ENCODE peak calls at places on chromosomes 7 and 10, in nine cellular contexts. G is breast epithelium, E is astrocyte, W is neural progenitor cell, R is kidney epithelial cell, Z is H1, H is psoas muscle, Q is DND-41, I is left ventricle myocardium inferior. S is an unnamed sample. For H3K36me3, the result is how much of the 10 kb centered on the place peaks cover.

GRCh38 chr7:2520131-2520807 is 695 bp downstream of the LFNG start:
- DNase-seq in G (no peak), E (no peak), W (peak), R (no peak), Z (no peak), H (peak), Q (no peak), I (no peak), S (no peak)

GRCh38 chr10:124562425-124563060 is 100.9 kb downstream of the LHPP start:
- DNase-seq in G (no peak), E (no peak), W (no peak), R (no peak), Z (no peak), H (peak), Q (no peak), I (no peak), S (no peak)

GRCh38 chr7:151671514-151671913 is 151.8 kb upstream of the RHEB start:
- DNase-seq in G (peak), E (peak), W (no peak), R (no peak), Z (no peak), H (no peak), Q (no peak), I (no peak), S (no peak)

GRCh38 chr10:22742678-22743077 is 28.3 kb upstream of the PIP4K2A start:
- DNase-seq in G (no peak), E (no peak), W (no peak), R (no peak), Z (no peak), H (no peak), Q (no peak), I (no peak), S (peak)

GRCh38 chr7:5406957-5407930 is 16.4 kb downstream of the TNRC18 start:
- DNase-seq in G (no peak), E (no peak), W (peak), R (no peak), Z (peak), H (no peak), Q (no peak), I (no peak), S (no peak)

GRCh38 chr10:72276421-72277339 is 3.0 kb downstream of the DDIT4 start:
- DNase-seq in G (peak), E (no peak), W (no peak), R (no peak), Z (no peak), H (peak), Q (no peak), I (no peak), S (no peak)

GRCh38 chr10:104441601-104442000 is 88.0 kb downstream of the CFAP58 start:
- DNase-seq in G (no peak), E (peak), W (no peak), R (peak), Z (no peak), H (no peak), Q (no peak), I (no peak), S (no peak)

GRCh38 chr10:35005868-35006267 is 84.3 kb downstream of the CUL2 start:
- DNase-seq in G (no peak), E (peak), W (no peak), R (peak), Z (no peak), H (no peak), Q (no peak), I (no peak), S (no peak)

GRCh38 chr10:31830887-31831286 is 97.7 kb downstream of the ARHGAP12 start:
- DNase-seq in G (no peak), E (peak), W (no peak), R (no peak), Z (no peak), H (no peak), Q (no peak), I (no peak), S (no peak)

GRCh38 chr10:125159932-125160855 is at the start of gene CTBP2:
- DNase-seq in G (peak), E (no peak), W (peak), R (no peak), Z (peak), H (peak), Q (peak), I (peak), S (no peak)

GRCh38 chr10:61978965-61979364 is 77.5 kb downstream of the ARID5B start:
- DNase-seq in G (no peak), E (no peak), W (no peak), R (no peak), Z (no peak), H (peak), Q (no peak), I (no peak), S (no peak)

GRCh38 chr10:5811387-5811821 is 1.8 kb downstream of the GDI2 start:
- DNase-seq in G (no peak), E (peak), W (peak), R (no peak), Z (no peak), H (no peak), Q (no peak), I (no peak), S (no peak)

GRCh38 chr7:42014625-42015412 is 222.2 kb downstream of the GLI3 start:
- DNase-seq in G (no peak), E (no peak), W (peak), R (no peak), Z (peak), H (no peak), Q (peak), I (no peak), S (peak)

GRCh38 chr10:84783386-84783785 is 455.0 kb downstream of the CCSER2 start:
- DNase-seq in G (no peak), E (peak), W (peak), R (peak), Z (no peak), H (no peak), Q (peak), I (no peak), S (no peak)

GRCh38 chr7:124907490-124907889 is 22.1 kb downstream of the POT1 start:
- DNase-seq in G (no peak), E (no peak), W (no peak), R (no peak), Z (no peak), H (no peak), Q (no peak), I (no peak), S (no peak)

GRCh38 chr7:2522780-2523433 is 3.3 kb downstream of the LFNG start:
- DNase-seq in G (peak), E (peak), W (peak), R (no peak), Z (no peak), H (no peak), Q (no peak), I (no peak), S (no peak)

GRCh38 chr10:13970967-13971353 is 359.8 kb downstream of the FRMD4A start:
- DNase-seq in G (no peak), E (no peak), W (no peak), R (no peak), Z (no peak), H (no peak), Q (no peak), I (no peak), S (no peak)

GRCh38 chr10:13969118-13969791 is 361.5 kb downstream of the FRMD4A start:
- DNase-seq in G (no peak), E (no peak), W (no peak), R (no peak), Z (no peak), H (no peak), Q (no peak), I (no peak), S (no peak)

GRCh38 chr10:13971586-13972475 is 358.9 kb downstream of the FRMD4A start:
- DNase-seq in G (no peak), E (peak), W (no peak), R (no peak), Z (no peak), H (no peak), Q (no peak), I (no peak), S (no peak)

GRCh38 chr10:13969792-13970140 is 361.0 kb downstream of the FRMD4A start:
- DNase-seq in G (no peak), E (no peak), W (no peak), R (no peak), Z (no peak), H (no peak), Q (no peak), I (no peak), S (peak)

GRCh38 chr10:13970231-13970966 is 360.3 kb downstream of the FRMD4A start:
- DNase-seq in G (no peak), E (no peak), W (peak), R (no peak), Z (no peak), H (no peak), Q (no peak), I (no peak), S (no peak)
- H3K4me3 ChIP-seq in G (no peak), E (no peak), W (no peak), R (no peak), Z (no peak), H (peak), Q (no peak), I (peak), S (no peak)

GRCh38 chr7:116592041-116592355 is 67.2 kb downstream of the CAV1 start:
- DNase-seq in G (no peak), E (no peak), W (no peak), R (no peak), Z (no peak), H (no peak), Q (no peak), I (no peak), S (no peak)
- TF ChIP-seq CTCF in G (no peak), E (no peak), W (no peak), R (no peak), Z (no peak), H (no peak), Q (no peak), I (peak), S (no peak)

GRCh38 chr10:791639-792038 is 102.2 kb upstream of the DIP2C start:
- DNase-seq in G (no peak), E (no peak), W (no peak), R (no peak), Z (no peak), H (no peak), Q (no peak), I (no peak), S (no peak)
- H3K36me3 ChIP-seq in G (under half), E (under half), W (under half), R (under half), Z (under half), H (under half), Q (under half), I (under half), S (under half)

GRCh38 chr10:60388709-60389241 is 900 bp downstream of the ANK3 start:
- DNase-seq in G (no peak), E (no peak), W (peak), R (no peak), Z (no peak), H (no peak), Q (no peak), I (no peak), S (no peak)
- H3K4me3 ChIP-seq in G (no peak), E (no peak), W (no peak), R (no peak), Z (no peak), H (no peak), Q (no peak), I (no peak), S (no peak)